ENCODE peak calls at places on chromosomes 3 and 15, in nine cellular contexts. Y is LoVo; A is WTC11; M is ELR; E is prostate gland; B is activated B cell treated with CpG ODN at 0.5 μM for 24 hours; I is stimulated activated effector memory CD8-positive, alpha-beta T cell treated with anti-CD3 and anti-CD28 coated beads, Interleukin-12 subunit alpha, Interleukin-12 subunit beta, amount 100 ng/mL, for 72 hours; R is SIG-M5; Q is spleen. C is an unnamed sample.

GRCh38 chr3:100500320-100500880 is 8.0 kb downstream of the TMEM45A start:
- DNase-seq in Q (no peak), B (no peak), R (no peak), E (no peak), A (no peak), Y (no peak), I (no peak), M (no peak), C (no peak)

GRCh38 chr15:57323806-57324589 is 52.3 kb upstream of the CGNL1 start:
- DNase-seq in A (no peak), R (no peak), Y (peak; percentile 57), E (peak; percentile 80), Q (no peak), I (no peak), B (no peak), M (peak; percentile 81), C (peak; percentile 57)

GRCh38 chr15:99431661-99432091 is 134.1 kb upstream of the MEF2A start:
- DNase-seq in Y (no peak), A (no peak), R (no peak), B (no peak), I (no peak), Q (peak; percentile 71), M (no peak), E (no peak), C (no peak)

GRCh38 chr3:68999605-69000004 is 13.9 kb downstream of the EOGT start:
- DNase-seq in Y (no peak), Q (no peak), R (no peak), M (no peak), E (no peak), I (no peak), B (no peak), A (no peak), C (no peak)

GRCh38 chr3:71681224-71681668 is 44.0 kb downstream of the EIF4E3 start:
- DNase-seq in M (peak; percentile 70), B (no peak), I (no peak), E (peak; percentile 61), R (peak; percentile 81), Q (no peak), Y (no peak), A (peak; percentile 66), C (peak; percentile 35)

GRCh38 chr3:134640872-134641470 is 9.9 kb downstream of the KY start:
- DNase-seq in Y (peak; percentile 18), Q (no peak), A (peak; percentile 57), E (no peak), B (no peak), R (no peak), M (peak; percentile 53), I (no peak), C (peak; percentile 70)

GRCh38 chr15:68204776-68205557 is at the start of gene CALML4:
- DNase-seq in Y (peak; percentile 95), B (no peak), R (no peak), A (no peak), I (no peak), M (no peak), Q (no peak), E (peak; percentile 84), C (peak; percentile 30)

GRCh38 chr3:28664123-28664522 is 315.5 kb upstream of the AZI2 start:
- DNase-seq in E (no peak), B (no peak), R (no peak), Y (no peak), M (no peak), Q (no peak), I (no peak), A (no peak), C (no peak)

GRCh38 chr15:75348563-75349350 is 1.9 kb downstream of the NEIL1 start:
- DNase-seq in Y (no peak), Q (peak; percentile 78), E (no peak), A (peak; percentile 39), B (no peak), M (peak; percentile 29), I (no peak), R (no peak), C (no peak)

GRCh38 chr15:74383695-74384565 is 16.5 kb upstream of the CYP11A1 start:
- DNase-seq in I (peak; percentile 53), Y (no peak), M (peak; percentile 77), Q (peak; percentile 87), R (no peak), A (no peak), E (no peak), B (peak; percentile 70), C (no peak)

GRCh38 chr3:37999836-38000235 is 9.2 kb downstream of the VILL start:
- DNase-seq in R (no peak), Y (no peak), E (no peak), M (no peak), I (no peak), B (peak; percentile 13), A (peak; percentile 6), Q (peak; percentile 64), C (no peak)

GRCh38 chr15:81373996-81374395 is at the start of gene TMC3:
- DNase-seq in B (no peak), Y (no peak), A (peak; percentile 12), R (no peak), I (no peak), E (no peak), Q (no peak), M (no peak), C (no peak)

GRCh38 chr15:48459571-48460461 is 128.6 kb downstream of the DUT start:
- DNase-seq in B (no peak), Y (no peak), A (no peak), E (no peak), Q (no peak), I (no peak), M (peak; percentile 84), R (no peak), C (no peak)